ENCODE peak calls at places on chromosomes 7 and 10, in ten cellular contexts. V is skeletal muscle cell; B is activated naive CD4-positive, alpha-beta T cell treated with anti-CD3 and anti-CD28 coated beads, Interleukin-2, amount 10 ng/mL, durations not matched to agents 7 days and 5 days; X is hippocampal formation; K is vagina; G is ACHN; Y is Peyer's patch; A is sigmoid colon; I is HFF-Myc; D is fibroblast of pulmonary artery. L is an unnamed sample.

GRCh38 chr7:103795787-103796186 is 193.7 kb downstream of the RELN start:
- DNase-seq in I (no peak), Y (no peak), D (no peak), X (no peak), B (no peak), A (no peak), V (no peak), K (no peak), G (no peak), L (no peak)

GRCh38 chr10:57964371-57964770 is 303.3 kb downstream of the IPMK start:
- DNase-seq in K (no peak), Y (no peak), D (peak), B (no peak), G (peak), X (peak), V (no peak), I (no peak), A (no peak), L (peak)

GRCh38 chr10:101588879-101589278 is 758 bp downstream of the DPCD start:
- DNase-seq in B (no peak), D (peak), V (no peak), G (peak), X (no peak), Y (no peak), A (no peak), K (no peak), I (no peak), L (no peak)

GRCh38 chr10:124254519-124254918 is 161.1 kb upstream of the CHST15 start:
- DNase-seq in A (no peak), B (no peak), K (no peak), I (no peak), Y (no peak), G (no peak), X (no peak), V (no peak), D (no peak), L (no peak)

GRCh38 chr7:28840515-28841125 is 117.5 kb downstream of the TRIL start:
- DNase-seq in K (no peak), X (no peak), V (no peak), I (no peak), A (no peak), D (peak), Y (no peak), B (no peak), G (peak), L (no peak)

GRCh38 chr7:36083626-36084380 is 69.3 kb upstream of the EEPD1 start:
- DNase-seq in Y (no peak), B (no peak), A (no peak), D (no peak), K (no peak), I (no peak), X (no peak), G (no peak), V (no peak), L (no peak)

GRCh38 chr7:129341838-129342806 is 92.1 kb upstream of the STRIP2 start:
- DNase-seq in K (no peak), A (no peak), Y (no peak), G (no peak), D (no peak), V (no peak), I (no peak), B (no peak), X (no peak), L (no peak)

GRCh38 chr7:1694981-1695511 is 25.0 kb downstream of the ELFN1 start:
- DNase-seq in A (peak), B (peak), X (no peak), V (no peak), K (no peak), G (no peak), I (no peak), Y (peak), D (no peak), L (no peak)

GRCh38 chr10:118621304-118621942 is 26.0 kb upstream of the PRLHR start:
- DNase-seq in D (no peak), Y (no peak), K (no peak), A (no peak), I (no peak), X (no peak), V (no peak), G (no peak), B (no peak), L (no peak)

GRCh38 chr7:85829817-85830432 is 643.1 kb upstream of the SEMA3D start:
- DNase-seq in D (peak), B (no peak), I (no peak), Y (no peak), A (no peak), G (peak), X (peak), V (no peak), K (no peak), L (no peak)

GRCh38 chr7:46633200-46633599 is 712.1 kb upstream of the IGFBP3 start:
- DNase-seq in V (no peak), A (no peak), X (no peak), B (no peak), G (no peak), D (no peak), Y (no peak), K (no peak), I (no peak), L (no peak)

GRCh38 chr7:55307123-55307916 is 57.8 kb upstream of the LANCL2 start:
- DNase-seq in X (no peak), V (no peak), Y (no peak), K (no peak), A (no peak), D (peak), B (no peak), G (peak), I (no peak), L (no peak)

GRCh38 chr10:7170626-7171322 is 240.1 kb downstream of the SFMBT2 start:
- DNase-seq in Y (no peak), I (no peak), K (no peak), B (no peak), G (no peak), A (no peak), X (no peak), D (no peak), V (no peak), L (no peak)

GRCh38 chr10:92972066-92972870 is 88.3 kb upstream of the CYP26C1 start:
- DNase-seq in B (no peak), K (no peak), Y (peak), I (peak), A (no peak), X (no peak), V (peak), G (peak), D (peak), L (no peak)

GRCh38 chr7:67346126-67346525 is 349.5 kb downstream of the TYW1 start:
- DNase-seq in I (no peak), B (no peak), D (no peak), G (no peak), K (peak), Y (no peak), X (no peak), A (peak), V (no peak), L (no peak)

GRCh38 chr7:136063337-136063666 is 86.1 kb upstream of the MTPN start:
- DNase-seq in Y (no peak), I (no peak), X (no peak), D (no peak), V (no peak), A (no peak), B (no peak), K (no peak), G (no peak), L (no peak)

GRCh38 chr7:123004931-123005330 is 9.4 kb upstream of the TAS2R16 start:
- DNase-seq in G (no peak), A (no peak), K (no peak), B (no peak), I (no peak), V (no peak), X (no peak), Y (no peak), D (peak), L (no peak)

GRCh38 chr10:48237225-48237855 is 37.2 kb downstream of the FRMPD2 start:
- DNase-seq in Y (no peak), A (no peak), X (no peak), I (no peak), G (no peak), B (no peak), D (no peak), K (no peak), V (no peak), L (no peak)

GRCh38 chr7:79227035-79227434 is 226.4 kb downstream of the MAGI2 start:
- DNase-seq in D (no peak), G (no peak), A (no peak), V (peak), Y (no peak), I (no peak), X (no peak), K (no peak), B (no peak), L (no peak)

GRCh38 chr7:86950360-86950759 is 109.1 kb downstream of the ELAPOR2 start:
- DNase-seq in V (no peak), X (no peak), I (no peak), B (no peak), K (no peak), Y (peak), G (no peak), A (no peak), D (no peak), L (no peak)

GRCh38 chr10:87804939-87805569 is 13.0 kb downstream of the ATAD1 start:
- DNase-seq in V (no peak), K (no peak), X (no peak), G (no peak), A (no peak), Y (no peak), D (no peak), I (no peak), B (no peak), L (no peak)

GRCh38 chr10:102152545-102152890 is 329 bp downstream of the NOLC1 start:
- DNase-seq in B (no peak), I (no peak), K (no peak), D (peak), V (no peak), A (no peak), Y (no peak), X (no peak), G (peak), L (no peak)

GRCh38 chr10:100194711-100195110 is 8.9 kb upstream of the ERLIN1 start:
- DNase-seq in G (no peak), Y (no peak), A (no peak), V (no peak), X (no peak), D (no peak), K (no peak), I (no peak), B (no peak), L (no peak)

GRCh38 chr10:107442035-107442505 is 277.6 kb upstream of the SORCS1 start:
- DNase-seq in D (peak), K (no peak), G (peak), X (no peak), A (no peak), Y (no peak), V (peak), B (no peak), I (no peak), L (no peak)

GRCh38 chr7:97595439-97595838 is 136.4 kb upstream of the TAC1 start:
- DNase-seq in I (no peak), X (no peak), Y (no peak), K (no peak), B (no peak), V (no peak), G (no peak), D (no peak), A (no peak), L (no peak)

GRCh38 chr7:5525271-5526189 is 101.9 kb upstream of the TNRC18 start:
- DNase-seq in X (no peak), G (peak), I (no peak), Y (peak), D (peak), K (no peak), B (no peak), V (no peak), A (peak), L (no peak)

GRCh38 chr7:157717211-157718174 is 380.7 kb downstream of the DNAJB6 start:
- DNase-seq in G (no peak), K (no peak), A (peak), B (peak), I (no peak), X (no peak), D (no peak), V (no peak), Y (peak), L (no peak)

GRCh38 chr7:132092106-132092505 is 484.2 kb downstream of the PLXNA4 start:
- DNase-seq in V (no peak), G (no peak), B (no peak), I (no peak), A (no peak), D (no peak), Y (no peak), X (no peak), K (no peak), L (no peak)

GRCh38 chr7:157495594-157495993 is 158.8 kb downstream of the DNAJB6 start:
- DNase-seq in D (no peak), K (no peak), X (no peak), B (no peak), I (no peak), V (no peak), Y (peak), A (peak), G (no peak), L (no peak)

GRCh38 chr10:77516575-77516974 is 121.0 kb downstream of the KCNMA1 start:
- DNase-seq in I (no peak), A (no peak), K (no peak), Y (no peak), X (no peak), V (no peak), D (no peak), B (no peak), G (no peak), L (no peak)

GRCh38 chr7:132430863-132431822 is 145.1 kb downstream of the PLXNA4 start:
- DNase-seq in K (no peak), I (peak), G (peak), V (peak), Y (peak), D (peak), A (peak), X (no peak), B (peak), L (peak)

GRCh38 chr7:24979470-24979862 is 512 bp downstream of the OSBPL3 start:
- DNase-seq in K (no peak), Y (peak), I (no peak), A (peak), X (peak), D (peak), G (peak), V (peak), B (peak), L (peak)

GRCh38 chr7:131123991-131124629 is 203.6 kb upstream of the MKLN1 start:
- DNase-seq in K (no peak), V (no peak), Y (peak), I (no peak), G (no peak), A (no peak), D (no peak), X (no peak), B (no peak), L (no peak)

GRCh38 chr7:6273917-6274630 is 1.6 kb upstream of the CYTH3 start:
- DNase-seq in D (no peak), G (no peak), V (no peak), A (no peak), X (no peak), B (no peak), K (no peak), I (no peak), Y (peak), L (no peak)

GRCh38 chr10:373015-373414 is 237.8 kb downstream of the ZMYND11 start:
- DNase-seq in Y (no peak), V (no peak), K (no peak), D (peak), X (no peak), A (no peak), B (no peak), G (no peak), I (no peak), L (no peak)

GRCh38 chr7:157235357-157236018 is 96.8 kb downstream of the UBE3C start:
- DNase-seq in V (peak), K (no peak), I (no peak), Y (no peak), B (no peak), G (no peak), D (peak), X (no peak), A (no peak), L (no peak)